ENCODE peak calls at places on chromosomes 4 and X, in seven cellular contexts. One of them, this sample, is unnamed.

GRCh38 chr4:146407669-146408084 is 114.1 kb downstream of the SLC10A7 start:
- DNase-seq in gastrocnemius medialis: no peak
- DNase-seq in HCT116: no peak
- DNase-seq in GM10248: no peak
- DNase-seq in K562: peak; percentile 69
- DNase-seq in GM13976: no peak
- DNase-seq in astrocyte of the cerebellum: no peak
- DNase-seq in this sample: no peak

GRCh38 chrX:3052864-3053263 is 11.6 kb downstream of the ARSF start:
- DNase-seq in gastrocnemius medialis: no peak
- DNase-seq in astrocyte of the cerebellum: no peak
- DNase-seq in K562: no peak
- DNase-seq in GM13976: no peak
- DNase-seq in GM10248: no peak
- DNase-seq in HCT116: no peak
- DNase-seq in this sample: no peak

GRCh38 chr4:182662551-182662950 is 254.6 kb downstream of the DCTD start:
- DNase-seq in K562: no peak
- DNase-seq in astrocyte of the cerebellum: no peak
- DNase-seq in GM13976: no peak
- DNase-seq in HCT116: no peak
- DNase-seq in GM10248: no peak
- DNase-seq in gastrocnemius medialis: no peak
- DNase-seq in this sample: no peak

GRCh38 chr4:6773106-6773505 is 9.4 kb upstream of the KIAA0232 start:
- DNase-seq in HCT116: no peak
- DNase-seq in gastrocnemius medialis: no peak
- DNase-seq in astrocyte of the cerebellum: no peak
- DNase-seq in GM10248: no peak
- DNase-seq in GM13976: no peak
- DNase-seq in K562: no peak
- DNase-seq in this sample: no peak

GRCh38 chr4:151117371-151117962 is 18.0 kb downstream of the RPS3A start:
- DNase-seq in K562: peak; percentile 69
- DNase-seq in GM13976: peak; percentile 78
- DNase-seq in gastrocnemius medialis: no peak
- DNase-seq in astrocyte of the cerebellum: peak; percentile 49
- DNase-seq in HCT116: peak; percentile 37
- DNase-seq in GM10248: peak; percentile 76
- DNase-seq in this sample: peak; percentile 73

GRCh38 chr4:40275065-40275464 is 60.1 kb upstream of the CHRNA9 start:
- DNase-seq in GM10248: no peak
- DNase-seq in K562: no peak
- DNase-seq in astrocyte of the cerebellum: no peak
- DNase-seq in HCT116: no peak
- DNase-seq in gastrocnemius medialis: no peak
- DNase-seq in GM13976: no peak
- DNase-seq in this sample: no peak

GRCh38 chrX:6557690-6558089 is 22.8 kb upstream of the VCX3A start:
- DNase-seq in HCT116: no peak
- DNase-seq in GM10248: no peak
- DNase-seq in astrocyte of the cerebellum: no peak
- DNase-seq in gastrocnemius medialis: no peak
- DNase-seq in K562: no peak
- DNase-seq in GM13976: no peak
- DNase-seq in this sample: no peak

GRCh38 chr4:86769794-86770193 is 79.4 kb downstream of the SLC10A6 start:
- DNase-seq in gastrocnemius medialis: no peak
- DNase-seq in GM13976: no peak
- DNase-seq in HCT116: no peak
- DNase-seq in astrocyte of the cerebellum: no peak
- DNase-seq in GM10248: no peak
- DNase-seq in K562: no peak
- DNase-seq in this sample: no peak

GRCh38 chrX:42946544-42947223 is 168.7 kb upstream of the PPP1R2C start:
- DNase-seq in HCT116: no peak
- DNase-seq in GM13976: no peak
- DNase-seq in gastrocnemius medialis: no peak
- DNase-seq in GM10248: no peak
- DNase-seq in K562: no peak
- DNase-seq in astrocyte of the cerebellum: no peak
- DNase-seq in this sample: peak; percentile 27

GRCh38 chr4:71752383-71753042 is 31.4 kb downstream of the GC start:
- DNase-seq in GM10248: no peak
- DNase-seq in K562: no peak
- DNase-seq in HCT116: no peak
- DNase-seq in GM13976: no peak
- DNase-seq in gastrocnemius medialis: no peak
- DNase-seq in astrocyte of the cerebellum: no peak
- DNase-seq in this sample: no peak

GRCh38 chrX:155857561-155857960 is 23.6 kb upstream of the VAMP7 start:
- DNase-seq in HCT116: no peak
- DNase-seq in K562: peak; percentile 48
- DNase-seq in GM13976: no peak
- DNase-seq in astrocyte of the cerebellum: no peak
- DNase-seq in GM10248: no peak
- DNase-seq in gastrocnemius medialis: no peak
- DNase-seq in this sample: no peak

GRCh38 chr4:1415681-1415981 is 9.4 kb upstream of the NKX1-1 start:
- DNase-seq in K562: peak; percentile 67
- DNase-seq in GM13976: no peak
- DNase-seq in astrocyte of the cerebellum: no peak
- DNase-seq in HCT116: no peak
- DNase-seq in gastrocnemius medialis: no peak
- DNase-seq in GM10248: no peak
- DNase-seq in this sample: no peak

GRCh38 chrX:154309041-154309775 is 13.6 kb downstream of the TKTL1 start:
- DNase-seq in K562: no peak
- DNase-seq in astrocyte of the cerebellum: no peak
- DNase-seq in gastrocnemius medialis: no peak
- DNase-seq in GM13976: no peak
- DNase-seq in GM10248: no peak
- DNase-seq in HCT116: no peak
- DNase-seq in this sample: no peak

GRCh38 chrX:154308108-154308946 is 12.7 kb downstream of the TKTL1 start:
- DNase-seq in astrocyte of the cerebellum: no peak
- DNase-seq in HCT116: peak; percentile 24
- DNase-seq in gastrocnemius medialis: no peak
- DNase-seq in K562: peak; percentile 78
- DNase-seq in GM13976: peak; percentile 64
- DNase-seq in GM10248: peak; percentile 58
- DNase-seq in this sample: peak; percentile 90

GRCh38 chrX:154313147-154313546 is 17.6 kb downstream of the TKTL1 start:
- DNase-seq in GM10248: peak; percentile 34
- DNase-seq in gastrocnemius medialis: no peak
- DNase-seq in GM13976: peak; percentile 53
- DNase-seq in astrocyte of the cerebellum: no peak
- DNase-seq in K562: no peak
- DNase-seq in HCT116: no peak
- DNase-seq in this sample: peak; percentile 77

GRCh38 chrX:154312116-154312515 is 16.5 kb downstream of the TKTL1 start:
- DNase-seq in K562: no peak
- DNase-seq in HCT116: no peak
- DNase-seq in astrocyte of the cerebellum: no peak
- DNase-seq in GM10248: no peak
- DNase-seq in GM13976: no peak
- DNase-seq in gastrocnemius medialis: no peak
- DNase-seq in this sample: no peak

DNA sequence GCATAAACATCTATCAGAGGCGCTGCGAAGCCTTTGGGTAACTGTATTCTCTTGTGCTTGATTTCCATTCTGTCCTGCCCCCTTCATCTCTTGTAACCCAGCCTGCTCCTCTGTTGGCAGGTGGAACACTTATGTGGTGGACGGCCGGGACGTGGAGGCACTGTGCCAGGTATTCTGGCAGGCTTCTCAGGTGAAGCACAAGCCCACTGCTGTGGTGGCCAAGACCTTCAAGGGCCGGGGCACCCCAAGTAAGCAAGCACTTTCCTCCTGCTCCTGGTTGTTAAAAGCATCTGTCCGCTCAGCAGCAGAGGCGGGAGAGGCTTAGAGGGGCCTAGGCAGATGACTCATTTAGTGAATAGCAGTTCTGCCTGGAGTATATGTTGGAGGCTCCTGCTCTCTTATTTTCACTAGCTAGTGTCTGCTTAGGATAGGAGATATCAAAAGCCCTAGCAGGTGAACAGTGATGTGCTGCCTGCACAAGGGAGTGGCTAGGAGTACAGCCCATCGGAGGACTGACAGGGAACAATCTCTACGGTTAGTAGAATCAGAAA is 15.5 kb downstream of the TKTL1 start:
- DNase-seq in GM13976: no peak
- DNase-seq in K562: peak; percentile 19
- DNase-seq in astrocyte of the cerebellum: no peak
- DNase-seq in GM10248: no peak
- DNase-seq in gastrocnemius medialis: no peak
- DNase-seq in HCT116: no peak
- DNase-seq in this sample: peak; percentile 26
- TF ChIP-seq CTCF in GM13976: no peak
- TF ChIP-seq CTCF in K562: no peak
- TF ChIP-seq CTCF in astrocyte of the cerebellum: no peak
- TF ChIP-seq CTCF in GM10248: no peak
- TF ChIP-seq CTCF in gastrocnemius medialis: no peak
- TF ChIP-seq CTCF in HCT116: no peak
- TF ChIP-seq CTCF in this sample: no peak

DNA sequence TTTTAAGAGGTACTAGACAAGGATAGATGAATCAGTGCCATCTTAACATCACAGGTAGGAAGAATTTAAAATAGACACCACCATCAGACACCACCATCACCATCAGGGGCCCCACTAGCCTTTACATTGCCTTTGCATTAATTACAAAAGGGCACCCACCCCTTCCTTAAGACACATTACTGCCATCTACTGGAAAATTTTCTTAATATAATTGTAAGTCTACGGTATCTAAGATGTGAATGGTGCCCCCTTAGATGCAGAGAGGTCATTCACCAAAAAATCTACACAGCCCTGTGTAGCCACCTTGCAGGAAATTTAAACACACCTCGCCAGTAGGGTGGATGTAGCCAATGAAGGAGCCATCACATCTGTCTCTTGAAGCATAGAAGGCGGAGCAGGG is 184.1 kb downstream of the MID1IP1 start:
- DNase-seq in K562: peak; percentile 9
- DNase-seq in GM10248: peak; percentile 40
- DNase-seq in HCT116: no peak
- DNase-seq in GM13976: peak; percentile 50
- DNase-seq in astrocyte of the cerebellum: no peak
- DNase-seq in gastrocnemius medialis: no peak
- DNase-seq in this sample: peak; percentile 11
- TF ChIP-seq CTCF in K562: peak; percentile 25
- TF ChIP-seq CTCF in GM10248: no peak
- TF ChIP-seq CTCF in HCT116: peak; percentile 49
- TF ChIP-seq CTCF in GM13976: no peak
- TF ChIP-seq CTCF in astrocyte of the cerebellum: peak; percentile 2
- TF ChIP-seq CTCF in gastrocnemius medialis: no peak
- TF ChIP-seq CTCF in this sample: peak; percentile 40

DNA sequence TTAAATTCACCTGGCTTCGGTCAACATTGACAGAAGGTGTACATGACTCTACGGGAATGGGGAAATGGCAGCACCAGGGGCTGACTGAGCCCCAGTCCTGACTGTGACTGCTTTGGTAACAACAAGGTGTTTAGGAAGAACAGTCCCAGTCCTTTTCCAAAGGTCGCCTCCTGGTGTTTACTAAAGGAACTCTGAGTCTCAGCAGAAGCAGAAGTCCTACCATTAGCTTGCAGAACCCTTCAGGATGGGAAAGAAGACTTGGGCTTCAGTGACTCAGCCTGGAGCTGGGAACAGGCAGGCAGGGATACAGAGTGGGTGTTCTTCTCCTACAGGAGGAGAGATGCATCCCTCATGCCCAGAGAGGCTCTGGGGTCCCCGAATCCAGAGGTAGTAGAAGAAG is 103.3 kb downstream of the MGST2 start:
- DNase-seq in HCT116: no peak
- DNase-seq in GM13976: no peak
- DNase-seq in astrocyte of the cerebellum: no peak
- DNase-seq in K562: peak; percentile 30
- DNase-seq in gastrocnemius medialis: no peak
- DNase-seq in GM10248: no peak
- DNase-seq in this sample: no peak
- TF ChIP-seq CTCF in HCT116: no peak
- TF ChIP-seq CTCF in GM13976: no peak
- TF ChIP-seq CTCF in astrocyte of the cerebellum: no peak
- TF ChIP-seq CTCF in K562: peak; percentile 51
- TF ChIP-seq CTCF in gastrocnemius medialis: no peak
- TF ChIP-seq CTCF in GM10248: no peak
- TF ChIP-seq CTCF in this sample: no peak

GRCh38 chrX:104918122-104918521 is 302.4 kb downstream of the TEX13A start:
- DNase-seq in astrocyte of the cerebellum: no peak
- DNase-seq in gastrocnemius medialis: no peak
- DNase-seq in HCT116: no peak
- DNase-seq in GM13976: no peak
- DNase-seq in K562: no peak
- DNase-seq in GM10248: no peak
- DNase-seq in this sample: no peak

DNA sequence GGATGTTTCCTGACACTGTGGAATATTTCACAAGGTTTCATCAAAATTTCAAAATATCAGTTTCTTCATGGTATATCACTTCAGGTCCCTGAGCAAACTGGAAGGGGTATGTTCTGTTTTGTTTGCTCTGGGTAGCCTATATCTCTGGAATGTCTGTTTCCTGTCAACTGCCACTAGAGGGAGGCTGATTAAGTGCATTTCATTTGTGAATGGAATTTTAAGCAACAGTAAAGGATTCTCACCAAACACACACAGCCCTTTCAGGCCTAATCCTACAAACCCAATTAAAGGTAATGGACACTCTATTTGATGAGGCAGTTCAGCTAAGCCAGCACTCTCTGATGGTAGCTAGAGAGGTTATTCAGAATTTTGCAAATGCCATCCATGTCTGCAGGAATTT is 307.1 kb downstream of the TEX13A start:
- DNase-seq in HCT116: no peak
- DNase-seq in K562: peak; percentile 0
- DNase-seq in GM10248: no peak
- DNase-seq in GM13976: no peak
- DNase-seq in astrocyte of the cerebellum: no peak
- DNase-seq in gastrocnemius medialis: no peak
- DNase-seq in this sample: no peak
- TF ChIP-seq CTCF in HCT116: no peak
- TF ChIP-seq CTCF in K562: peak; percentile 15
- TF ChIP-seq CTCF in GM10248: no peak
- TF ChIP-seq CTCF in GM13976: no peak
- TF ChIP-seq CTCF in astrocyte of the cerebellum: peak; percentile 66
- TF ChIP-seq CTCF in gastrocnemius medialis: no peak
- TF ChIP-seq CTCF in this sample: peak; percentile 13

GRCh38 chrX:54540289-54540688 is 10.3 kb downstream of the GNL3L start:
- DNase-seq in K562: no peak
- DNase-seq in GM13976: no peak
- DNase-seq in HCT116: no peak
- DNase-seq in GM10248: no peak
- DNase-seq in gastrocnemius medialis: no peak
- DNase-seq in astrocyte of the cerebellum: no peak
- DNase-seq in this sample: no peak
- TF ChIP-seq CTCF in K562: no peak
- TF ChIP-seq CTCF in GM13976: no peak
- TF ChIP-seq CTCF in HCT116: no peak
- TF ChIP-seq CTCF in GM10248: no peak
- TF ChIP-seq CTCF in gastrocnemius medialis: no peak
- TF ChIP-seq CTCF in astrocyte of the cerebellum: peak; percentile 10
- TF ChIP-seq CTCF in this sample: no peak

This sample was measured in activated CD8-positive, alpha-beta T cell treated with anti-CD3 and anti-CD28 coated beads for 36 hours.